ENCODE peak calls at places on chromosome 13, in ten cellular contexts. M is NCI-H510A treated with DMSO at 0.1 percent for 48 hours; R is anterior cingulate cortex; G is activated naive CD8-positive, alpha-beta T cell treated with anti-CD3 and anti-CD28 coated beads, Interleukin-2, amount 10 ng/mL, durations not matched to agents 7 days and 5 days; S is mesothelial cell of epicardium; J is ACHN; P is T1000; B is skeletal muscle cell; Z is activated T-cell treated with anti-CD3 and anti-CD28 coated beads for 1 hour; X is CD8-positive, alpha-beta memory T cell. C is an unnamed sample.

GRCh38 chr13:23959231-23959862 is 62.0 kb upstream of the C1QTNF9B start:
- DNase-seq in M (no peak), J (peak), G (no peak), Z (no peak), B (no peak), S (no peak), P (no peak), X (no peak), R (no peak), C (no peak)

GRCh38 chr13:71355010-71355409 is 512.0 kb downstream of the DACH1 start:
- DNase-seq in X (no peak), R (no peak), Z (no peak), M (no peak), B (no peak), S (no peak), J (no peak), G (no peak), P (no peak), C (no peak)

GRCh38 chr13:60795219-60795618 is 398.2 kb downstream of the TDRD3 start:
- DNase-seq in J (no peak), P (no peak), S (no peak), Z (no peak), R (no peak), B (no peak), X (no peak), M (no peak), G (no peak), C (no peak)

GRCh38 chr13:114119196-114119595 is 13.2 kb downstream of the RASA3 start:
- DNase-seq in P (no peak), G (no peak), Z (no peak), S (peak), M (no peak), R (no peak), B (peak), X (no peak), J (peak), C (no peak)

GRCh38 chr13:110287031-110287828 is 19.7 kb downstream of the COL4A1 start:
- DNase-seq in J (no peak), S (no peak), P (no peak), G (no peak), Z (no peak), M (no peak), R (no peak), B (no peak), X (no peak), C (no peak)

GRCh38 chr13:74158028-74158427 is 23.8 kb upstream of the KLF12 start:
- DNase-seq in X (no peak), S (no peak), P (no peak), R (no peak), G (no peak), J (no peak), B (no peak), M (no peak), Z (no peak), C (no peak)

GRCh38 chr13:98785405-98785804 is 32.9 kb upstream of the SLC15A1 start:
- DNase-seq in P (no peak), X (no peak), R (no peak), S (no peak), Z (no peak), J (no peak), B (no peak), M (no peak), G (no peak), C (no peak)

GRCh38 chr13:62387642-62388041 is 972.0 kb upstream of the PCDH20 start:
- DNase-seq in G (no peak), R (no peak), B (no peak), S (no peak), P (no peak), J (peak), X (no peak), Z (no peak), M (no peak), C (no peak)

GRCh38 chr13:37995052-37995451 is 125.5 kb upstream of the TRPC4 start:
- DNase-seq in G (no peak), B (peak), X (no peak), P (no peak), R (no peak), M (no peak), J (peak), Z (no peak), S (no peak), C (no peak)

GRCh38 chr13:78589206-78589605 is 14.1 kb downstream of the POU4F1 start:
- DNase-seq in X (no peak), R (no peak), G (peak), B (no peak), P (no peak), M (no peak), Z (no peak), S (no peak), J (peak), C (no peak)

GRCh38 chr13:98676239-98676638 is 76.2 kb downstream of the SLC15A1 start:
- DNase-seq in M (no peak), Z (no peak), B (no peak), R (no peak), P (no peak), G (no peak), J (no peak), X (no peak), S (no peak), C (no peak)

GRCh38 chr13:40600145-40600751 is 66.2 kb downstream of the FOXO1 start:
- DNase-seq in B (no peak), J (no peak), M (no peak), R (no peak), P (no peak), Z (no peak), X (peak), S (no peak), G (no peak), C (no peak)

GRCh38 chr13:95209109-95209508 is 92.1 kb downstream of the ABCC4 start:
- DNase-seq in Z (no peak), X (no peak), M (no peak), R (no peak), P (no peak), G (no peak), B (no peak), S (no peak), J (no peak), C (no peak)

GRCh38 chr13:59701261-59701660 is 462.5 kb downstream of the DIAPH3 start:
- DNase-seq in B (no peak), X (no peak), Z (no peak), S (no peak), G (no peak), M (no peak), P (no peak), R (no peak), J (no peak), C (no peak)

GRCh38 chr13:50990540-50991506 is 81.2 kb downstream of the RNASEH2B start:
- DNase-seq in P (no peak), Z (no peak), S (no peak), M (no peak), J (no peak), G (no peak), B (no peak), R (peak), X (no peak), C (no peak)

GRCh38 chr13:82002693-82003092 is 1661.8 kb upstream of the SPRY2 start:
- DNase-seq in J (no peak), S (no peak), X (no peak), P (no peak), G (no peak), M (no peak), R (no peak), Z (no peak), B (no peak), C (no peak)

GRCh38 chr13:46773556-46773955 is 23.4 kb downstream of the ESD start:
- DNase-seq in P (no peak), B (no peak), J (no peak), S (no peak), Z (no peak), G (no peak), M (no peak), X (no peak), R (no peak), C (no peak)

GRCh38 chr13:70380809-70381208 is 272.6 kb upstream of the KLHL1 start:
- DNase-seq in P (no peak), Z (no peak), M (no peak), S (no peak), G (no peak), B (no peak), X (no peak), J (no peak), R (no peak), C (no peak)

GRCh38 chr13:36131215-36131930 is at the start of gene DCLK1:
- DNase-seq in G (no peak), M (peak), Z (no peak), R (peak), B (peak), S (peak), P (peak), X (no peak), J (peak), C (no peak)

GRCh38 chr13:59948686-59949085 is 215.0 kb downstream of the DIAPH3 start:
- DNase-seq in B (no peak), S (no peak), P (no peak), G (no peak), R (no peak), M (no peak), Z (no peak), X (no peak), J (no peak), C (no peak)

GRCh38 chr13:93233997-93234416 is 7.4 kb downstream of the GPC6 start:
- DNase-seq in J (no peak), G (no peak), X (no peak), B (no peak), M (no peak), Z (no peak), R (no peak), S (no peak), P (no peak), C (no peak)

GRCh38 chr13:41649659-41650058 is 192.3 kb downstream of the RGCC start:
- DNase-seq in P (no peak), Z (no peak), X (no peak), S (no peak), J (peak), B (no peak), R (no peak), M (no peak), G (no peak), C (no peak)